ENCODE peak calls at places on chromosome 11, in four cellular contexts. F is erythroblast, T is KG1, M is NCI-H524. G is an unnamed sample.

GRCh38 chr11:44894217-44894617 is 56.5 kb downstream of the TP53I11 start:
- DNase-seq in M (peak; percentile 98), F (peak; percentile 59), T (peak; percentile 63), G (peak; percentile 99)

GRCh38 chr11:71453911-71454304 is 905 bp downstream of the NADSYN1 start:
- DNase-seq in F (no peak), M (no peak), T (no peak), G (no peak)

GRCh38 chr11:79025622-79026021 is 415.2 kb downstream of the TENM4 start:
- DNase-seq in M (no peak), F (no peak), T (no peak), G (no peak)

GRCh38 chr11:66694056-66694410 is 16.3 kb upstream of the RBM4B start:
- DNase-seq in F (no peak), M (no peak), T (no peak), G (no peak)

GRCh38 chr11:127843483-127844396 is 743.6 kb downstream of the ETS1 start:
- DNase-seq in T (peak; percentile 8), F (peak; percentile 39), M (peak; percentile 70), G (peak; percentile 84)

GRCh38 chr11:69018924-69019323 is 5.9 kb upstream of the MRGPRF start:
- DNase-seq in F (no peak), M (no peak), T (no peak), G (no peak)

GRCh38 chr11:123357990-123358827 is 71.9 kb upstream of the GRAMD1B start:
- DNase-seq in T (no peak), F (no peak), M (peak; percentile 63), G (peak; percentile 67)

GRCh38 chr11:30254307-30255298 is 23.8 kb downstream of the FSHB start:
- DNase-seq in M (peak; percentile 8), F (no peak), T (no peak), G (no peak)

GRCh38 chr11:78432956-78433355 is 15.3 kb upstream of the GAB2 start:
- DNase-seq in F (no peak), M (no peak), T (no peak), G (no peak)

GRCh38 chr11:111155021-111155420 is 90.5 kb upstream of the POU2AF2 start:
- DNase-seq in T (no peak), M (no peak), F (no peak), G (no peak)

GRCh38 chr11:2709429-2709828 is 9.6 kb upstream of the KCNQ1OT1 start:
- DNase-seq in M (no peak), F (no peak), T (no peak), G (no peak)

GRCh38 chr11:117840881-117841581 is 16.5 kb upstream of the FXYD2 start:
- DNase-seq in F (no peak), M (no peak), T (no peak), G (no peak)

GRCh38 chr11:65501530-65502273 is 2.9 kb downstream of the MALAT1 start:
- DNase-seq in T (no peak), F (peak; percentile 65), M (no peak), G (no peak)

GRCh38 chr11:11268119-11268518 is 84.9 kb downstream of the CSNK2A3 start:
- DNase-seq in M (no peak), T (no peak), F (no peak), G (no peak)

GRCh38 chr11:47144541-47144940 is 32.1 kb downstream of the ARFGAP2 start:
- DNase-seq in M (no peak), F (no peak), T (no peak), G (no peak)

GRCh38 chr11:5516599-5516998 is at the start of gene UBQLNL:
- DNase-seq in T (no peak), F (no peak), M (no peak), G (no peak)

GRCh38 chr11:75577198-75577597 is 15.1 kb downstream of the SERPINH1 start:
- DNase-seq in F (peak; percentile 62), M (no peak), T (no peak), G (peak; percentile 62)

GRCh38 chr11:73866586-73866996 is 10.1 kb downstream of the COA4 start:
- DNase-seq in F (no peak), M (no peak), T (no peak), G (peak; percentile 23)

GRCh38 chr11:132228756-132229325 is 858.4 kb downstream of the NTM start:
- DNase-seq in F (no peak), T (no peak), M (no peak), G (no peak)

GRCh38 chr11:93198221-93198650 is 445 bp upstream of the SLC36A4 start:
- DNase-seq in T (peak; percentile 80), M (peak; percentile 48), F (peak; percentile 52), G (no peak)

GRCh38 chr11:102580185-102580951 is 44.8 kb downstream of the MMP20 start:
- DNase-seq in M (no peak), T (no peak), F (no peak), G (no peak)

GRCh38 chr11:107778839-107779517 is 67.1 kb upstream of the SLN start:
- DNase-seq in M (no peak), T (no peak), F (no peak), G (no peak)

GRCh38 chr11:34619062-34619516 is 1.8 kb upstream of the EHF start:
- DNase-seq in T (no peak), F (peak; percentile 26), M (no peak), G (no peak)